ENCODE peak calls at places on chromosomes 4 and X, in six cellular contexts. I is upper lobe of left lung, T is sigmoid colon, E is stomach, G is breast epithelium, H is body of pancreas. J is an unnamed sample.

GRCh38 chrX:48939417-48940228 is 17.8 kb downstream of the OTUD5 start:
- DNase-seq in I (no peak), T (no peak), E (no peak), G (no peak), H (no peak), J (no peak)

GRCh38 chr4:139795915-139796314 is 130.3 kb downstream of the MGST2 start:
- DNase-seq in I (no peak), T (no peak), E (no peak), G (no peak), H (no peak), J (no peak)

GRCh38 chr4:183659919-183660318 is 826 bp downstream of the TRAPPC11 start:
- DNase-seq in I (no peak), T (no peak), E (no peak), G (no peak), H (no peak), J (no peak)

GRCh38 chrX:40671126-40671525 is 23.8 kb upstream of the CXorf38 start:
- DNase-seq in I (no peak), T (no peak), E (no peak), G (no peak), H (no peak), J (no peak)

GRCh38 chr4:90419124-90419711 is 292.0 kb downstream of the CCSER1 start:
- DNase-seq in I (no peak), T (no peak), E (no peak), G (no peak), H (no peak), J (no peak)

GRCh38 chrX:72081605-72082320 is 50.0 kb downstream of the RTL5 start:
- DNase-seq in I (no peak), T (no peak), E (no peak), G (no peak), H (no peak), J (no peak)

GRCh38 chr4:88757067-88757466 is 59.4 kb upstream of the NAP1L5 start:
- DNase-seq in I (no peak), T (no peak), E (no peak), G (no peak), H (no peak), J (no peak)

GRCh38 chrX:39869846-39870601 is 227.7 kb downstream of the BCOR start:
- DNase-seq in I (peak), T (no peak), E (no peak), G (no peak), H (no peak), J (no peak)

GRCh38 chrX:83305381-83305780 is 202.7 kb upstream of the POU3F4 start:
- DNase-seq in I (no peak), T (no peak), E (no peak), G (no peak), H (no peak), J (no peak)

GRCh38 chr4:128574706-128575105 is 234.8 kb upstream of the JADE1 start:
- DNase-seq in I (peak), T (peak), E (peak), G (peak), H (peak), J (no peak)

GRCh38 chr4:2818351-2818939 is 25.2 kb upstream of the ADD1 start:
- DNase-seq in I (no peak), T (no peak), E (no peak), G (no peak), H (no peak), J (no peak)

GRCh38 chr4:122695226-122695625 is 37.3 kb upstream of the BBS12 start:
- DNase-seq in I (no peak), T (no peak), E (no peak), G (no peak), H (no peak), J (no peak)

GRCh38 chr4:80592950-80593349 is 257.4 kb downstream of the CFAP299 start:
- DNase-seq in I (no peak), T (no peak), E (no peak), G (no peak), H (no peak), J (no peak)

GRCh38 chr4:76430519-76431388 is 4.3 kb upstream of the SHROOM3 start:
- DNase-seq in I (no peak), T (no peak), E (no peak), G (no peak), H (no peak), J (no peak)

GRCh38 chr4:56655209-56655626 is 25.9 kb downstream of the HOPX start:
- DNase-seq in I (no peak), T (peak), E (no peak), G (no peak), H (peak), J (no peak)

GRCh38 chr4:155481150-155481549 is 104.4 kb upstream of the MAP9 start:
- DNase-seq in I (no peak), T (no peak), E (no peak), G (no peak), H (no peak), J (no peak)

GRCh38 chr4:113556382-113557134 is 205.0 kb downstream of the CAMK2D start:
- DNase-seq in I (no peak), T (no peak), E (no peak), G (no peak), H (no peak), J (no peak)

GRCh38 chr4:140096483-140096861 is 57.5 kb downstream of the MAML3 start:
- DNase-seq in I (no peak), T (no peak), E (no peak), G (no peak), H (no peak), J (no peak)

GRCh38 chrX:35625714-35626113 is 172.4 kb upstream of the MAGEB16 start:
- DNase-seq in I (no peak), T (no peak), E (no peak), G (no peak), H (no peak), J (peak)

GRCh38 chrX:30992381-30992904 is 79.4 kb downstream of the FTHL17 start:
- DNase-seq in I (no peak), T (no peak), E (peak), G (no peak), H (no peak), J (no peak)

GRCh38 chr4:134510544-134510943 is 309.0 kb upstream of the PABPC4L start:
- DNase-seq in I (no peak), T (no peak), E (no peak), G (no peak), H (no peak), J (no peak)

GRCh38 chr4:24856586-24856985 is 56.3 kb downstream of the CCDC149 start:
- DNase-seq in I (no peak), T (no peak), E (no peak), G (no peak), H (no peak), J (no peak)

GRCh38 chr4:152094851-152095700 is 334.3 kb upstream of the GATB start:
- DNase-seq in I (no peak), T (no peak), E (no peak), G (no peak), H (no peak), J (peak)

GRCh38 chrX:72045552-72046277 is 86.0 kb downstream of the RTL5 start:
- DNase-seq in I (peak), T (no peak), E (no peak), G (peak), H (no peak), J (no peak)

GRCh38 chr4:2862528-2862927 is 18.9 kb downstream of the ADD1 start:
- DNase-seq in I (peak), T (no peak), E (no peak), G (no peak), H (no peak), J (no peak)

GRCh38 chr4:144648042-144648441 is 2.1 kb downstream of the HHIP start:
- DNase-seq in I (no peak), T (no peak), E (no peak), G (no peak), H (no peak), J (no peak)

GRCh38 chr4:181261279-181261678 is 981.9 kb upstream of the TENM3 start:
- DNase-seq in I (no peak), T (no peak), E (no peak), G (no peak), H (no peak), J (no peak)

DNA sequence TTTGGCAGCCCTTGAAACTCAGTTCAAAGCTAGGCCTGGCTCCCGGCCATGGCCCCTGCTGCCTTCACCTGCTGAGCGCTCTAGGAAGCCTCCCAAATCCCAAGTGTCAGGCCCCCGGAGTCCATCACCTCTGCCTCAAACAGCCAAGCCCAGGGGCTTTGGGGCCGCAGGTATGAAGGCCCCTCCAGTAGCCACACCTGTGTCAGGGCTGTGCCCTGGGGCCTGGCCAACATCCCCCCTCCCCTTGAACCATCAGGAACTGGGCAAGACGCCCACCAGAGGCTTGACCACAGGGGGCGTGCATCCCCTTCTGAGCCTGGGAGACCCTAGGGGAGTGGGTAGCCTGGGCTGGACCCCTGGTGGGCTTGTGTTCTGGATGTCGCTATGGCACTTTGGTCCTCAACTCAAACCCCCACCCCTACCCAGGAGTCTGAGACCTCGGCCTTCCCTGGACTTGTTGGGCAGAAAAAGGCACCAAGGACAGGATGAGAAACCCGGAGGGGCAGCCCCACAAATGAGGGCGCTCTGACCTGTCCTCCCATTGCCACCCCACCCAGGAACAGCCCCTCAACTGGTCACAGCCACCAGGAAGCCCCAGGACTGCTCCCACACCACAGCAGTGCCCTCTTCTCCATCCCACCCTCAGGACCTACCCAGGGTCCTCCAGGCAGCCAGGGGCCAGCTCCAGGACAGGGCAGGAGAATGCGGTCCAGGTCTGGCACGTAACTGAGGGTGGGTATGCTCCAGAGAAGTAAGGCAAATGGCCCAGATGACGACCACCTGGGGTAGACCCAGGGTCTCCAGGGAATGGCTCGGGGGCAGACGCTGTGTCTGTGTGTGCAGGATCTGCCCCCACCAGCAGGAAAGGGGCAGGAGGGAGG is 4.2 kb upstream of the SLBP start:
- DNase-seq in I (no peak), T (no peak), E (no peak), G (no peak), H (no peak), J (no peak)
- TF ChIP-seq CTCF in I (no peak), T (no peak), E (no peak), G (no peak), H (no peak), J (no peak)

GRCh38 chr4:39702716-39703115 is 4.8 kb downstream of the UBE2K start:
- DNase-seq in I (no peak), T (no peak), E (no peak), G (no peak), H (no peak), J (no peak)
- TF ChIP-seq POLR2A in I (no peak), T (no peak), E (no peak), G (no peak), H (no peak), J (no peak)

GRCh38 chr4:31043382-31044062 is 323.4 kb downstream of the PCDH7 start:
- DNase-seq in I (no peak), T (no peak), E (no peak), G (no peak), H (no peak), J (no peak)
- TF ChIP-seq CTCF in I (no peak), T (no peak), E (no peak), G (no peak), H (no peak), J (no peak)

GRCh38 chrX:129540068-129540653 is at the start of gene OCRL:
- DNase-seq in I (peak), T (peak), E (peak), G (peak), H (peak), J (peak)
- TF ChIP-seq POLR2A in I (peak), T (no peak), E (no peak), G (no peak), H (no peak), J (no peak)

GRCh38 chr4:44740201-44740600 is 13.8 kb upstream of the GNPDA2 start:
- DNase-seq in I (no peak), T (no peak), E (no peak), G (no peak), H (no peak), J (no peak)

GRCh38 chr4:44736900-44737299 is 10.5 kb upstream of the GNPDA2 start:
- DNase-seq in I (no peak), T (no peak), E (no peak), G (no peak), H (no peak), J (no peak)

GRCh38 chr4:44738615-44739014 is 12.3 kb upstream of the GNPDA2 start:
- DNase-seq in I (no peak), T (no peak), E (no peak), G (no peak), H (peak), J (no peak)
- TF ChIP-seq CTCF in I (no peak), T (no peak), E (peak), G (no peak), H (peak), J (no peak)

GRCh38 chr4:52721968-52722814 is 29.0 kb downstream of the ERVMER34-1 start:
- DNase-seq in I (peak), T (peak), E (peak), G (peak), H (peak), J (peak)
- TF ChIP-seq POLR2A in I (peak), T (peak), E (no peak), G (no peak), H (peak), J (no peak)

GRCh38 chrX:140822184-140822583 is 112.6 kb downstream of the LINC00632 start:
- DNase-seq in I (no peak), T (no peak), E (no peak), G (no peak), H (no peak), J (no peak)

GRCh38 chrX:140815868-140816267 is 106.3 kb downstream of the LINC00632 start:
- DNase-seq in I (no peak), T (no peak), E (no peak), G (no peak), H (no peak), J (no peak)

GRCh38 chrX:140822861-140823260 is 113.3 kb downstream of the LINC00632 start:
- DNase-seq in I (no peak), T (no peak), E (no peak), G (no peak), H (no peak), J (no peak)

GRCh38 chrX:140821280-140821679 is 111.7 kb downstream of the LINC00632 start:
- DNase-seq in I (no peak), T (no peak), E (no peak), G (no peak), H (no peak), J (no peak)

DNA sequence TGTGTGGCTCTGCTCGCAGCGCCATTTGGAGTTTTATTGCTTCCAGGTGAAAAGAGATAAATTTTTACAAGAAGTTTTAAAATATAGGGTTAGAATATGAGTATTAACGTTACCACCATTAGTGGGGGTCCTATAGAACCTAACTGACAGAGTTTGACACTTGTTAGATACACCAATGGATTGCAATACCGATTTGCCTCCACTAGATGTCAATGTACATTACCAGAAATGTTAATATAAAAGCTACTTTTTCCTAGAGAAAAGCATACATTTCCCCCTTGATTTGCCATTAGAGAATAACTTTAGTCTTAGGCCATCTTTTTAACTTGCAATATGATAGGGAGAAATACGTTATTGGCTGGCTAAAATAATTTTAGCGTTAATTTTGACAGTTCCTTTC is 108.4 kb downstream of the LINC00632 start:
- DNase-seq in I (no peak), T (no peak), E (no peak), G (no peak), H (no peak), J (no peak)
- TF ChIP-seq CTCF in I (no peak), T (no peak), E (peak), G (no peak), H (peak), J (no peak)

J was measured in lower leg skin.